ENCODE peak calls at places on chromosomes 1 and 21, in ten cellular contexts. E, X, C, Q, I, S, Y, H, N and F are unnamed samples.

GRCh38 chr1:160658162-160658955 is 11.5 kb upstream of the SLAMF1 start:
- DNase-seq in S (no peak), H (no peak), X (no peak), C (no peak), N (peak), I (no peak), Q (no peak), Y (no peak), E (no peak), F (no peak)

GRCh38 chr1:65497276-65497830 is 76.9 kb downstream of the LEPR start:
- DNase-seq in E (no peak), I (no peak), S (no peak), N (no peak), Y (no peak), X (no peak), C (no peak), H (no peak), Q (no peak), F (no peak)

GRCh38 chr1:8736927-8737326 is 80.5 kb downstream of the RERE start:
- DNase-seq in N (no peak), X (no peak), I (no peak), H (no peak), E (no peak), Y (no peak), S (no peak), Q (no peak), C (no peak), F (no peak)

GRCh38 chr21:31630062-31630711 is 29.3 kb upstream of the SOD1 start:
- DNase-seq in C (peak), H (peak), Q (peak), N (no peak), I (no peak), X (no peak), E (no peak), S (no peak), Y (peak), F (no peak)

GRCh38 chr1:240312872-240313271 is 221.2 kb downstream of the FMN2 start:
- DNase-seq in E (no peak), C (peak), H (peak), S (no peak), N (peak), I (no peak), Y (peak), Q (peak), X (no peak), F (no peak)

GRCh38 chr1:234871710-234872262 is 256.9 kb downstream of the TOMM20 start:
- DNase-seq in Q (no peak), H (peak), S (no peak), Y (peak), C (peak), I (no peak), E (no peak), N (peak), X (no peak), F (no peak)

GRCh38 chr1:89331890-89332289 is 32.0 kb upstream of the GBP6 start:
- DNase-seq in Y (no peak), E (no peak), X (no peak), C (no peak), H (no peak), S (no peak), I (no peak), N (no peak), Q (no peak), F (no peak)

GRCh38 chr21:36535618-36536241 is 55.8 kb upstream of the CLDN14 start:
- DNase-seq in H (no peak), E (no peak), X (no peak), N (no peak), C (no peak), I (peak), Q (no peak), S (peak), Y (no peak), F (no peak)

GRCh38 chr1:158067651-158068050 is 74.2 kb downstream of the KIRREL1 start:
- DNase-seq in H (peak), S (no peak), C (peak), X (no peak), Q (peak), N (peak), E (no peak), I (no peak), Y (peak), F (no peak)

GRCh38 chr1:40861227-40862003 is 748 bp downstream of the CITED4 start:
- DNase-seq in I (peak), C (no peak), E (peak), H (peak), X (no peak), S (peak), Y (no peak), Q (no peak), N (peak), F (no peak)

DNA sequence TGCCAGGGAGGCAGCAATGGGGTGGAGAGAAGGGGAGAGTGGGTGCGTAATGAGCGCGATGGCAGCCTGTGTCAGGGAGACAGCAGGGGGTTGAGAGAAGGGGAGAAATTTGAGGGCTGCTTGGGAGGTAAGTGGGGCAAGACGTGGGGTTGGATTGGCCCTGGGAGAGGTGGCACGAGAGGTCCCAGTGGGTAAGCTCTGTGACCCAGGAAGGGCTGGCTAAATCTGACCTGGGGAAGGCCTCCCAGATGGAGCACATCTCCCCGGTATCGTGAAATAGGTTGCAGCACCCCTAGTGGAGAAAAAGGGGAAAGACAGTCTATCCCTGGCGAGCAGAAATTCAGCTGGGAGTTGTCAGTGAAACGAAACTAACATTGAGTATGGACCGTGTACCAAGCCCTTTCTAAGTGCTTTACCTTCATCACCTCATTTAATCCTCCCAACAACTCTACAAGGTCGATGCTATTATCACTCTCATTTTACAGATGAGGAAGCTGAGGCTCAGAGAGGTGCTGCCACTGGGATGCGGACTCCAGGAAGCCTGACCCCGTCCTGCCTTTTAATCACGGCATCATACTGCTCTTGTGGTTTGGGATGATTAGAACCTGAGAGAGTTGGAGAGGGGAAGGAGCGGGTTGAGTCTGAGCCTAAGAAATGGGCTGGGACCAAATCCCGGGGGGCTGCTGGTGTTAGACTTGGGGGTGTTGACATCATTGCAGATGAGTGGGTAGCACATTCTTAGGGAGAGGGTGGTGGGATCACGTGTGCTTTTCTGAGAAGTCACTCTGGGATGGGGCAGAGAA is 56.6 kb upstream of the RPL11 start:
- DNase-seq in I (peak), S (peak), E (peak), Q (peak), Y (peak), H (peak), N (peak), X (peak), C (peak), F (no peak)
- H3K4me3 ChIP-seq in I (peak), S (peak), E (peak), Q (peak), Y (peak), H (peak), N (no peak), X (peak), C (peak), F (no peak)

GRCh38 chr1:180953791-180954721 is 41.4 kb downstream of the KIAA1614 start:
- DNase-seq in Y (peak), X (peak), H (peak), E (peak), S (peak), Q (peak), I (peak), N (no peak), C (no peak), F (no peak)
- H3K4me3 ChIP-seq in Y (peak), X (peak), H (peak), E (peak), S (peak), Q (peak), I (peak), N (no peak), C (peak), F (no peak)

GRCh38 chr1:114854693-114855320 is at the start of gene SYCP1:
- DNase-seq in S (no peak), Y (no peak), Q (no peak), X (no peak), C (no peak), E (no peak), H (peak), I (no peak), N (no peak), F (no peak)
- H3K4me3 ChIP-seq in S (peak), Y (no peak), Q (no peak), X (peak), C (peak), E (peak), H (peak), I (peak), N (no peak), F (no peak)

GRCh38 chr1:85289207-85289847 is 12.9 kb upstream of the BCL10 start:
- DNase-seq in S (no peak), N (no peak), H (peak), E (no peak), Y (peak), Q (peak), X (no peak), I (no peak), C (peak), F (no peak)
- H3K4me3 ChIP-seq in S (no peak), N (no peak), H (no peak), E (no peak), Y (no peak), Q (no peak), X (no peak), I (no peak), C (no peak), F (no peak)

GRCh38 chr21:43866659-43867331 is 1.8 kb downstream of the AGPAT3 start:
- DNase-seq in N (no peak), H (no peak), Q (no peak), I (no peak), Y (no peak), X (peak), E (peak), S (no peak), C (no peak), F (no peak)

GRCh38 chr21:43867332-43867703 is 2.3 kb downstream of the AGPAT3 start:
- DNase-seq in I (no peak), S (no peak), Y (no peak), X (no peak), H (no peak), Q (no peak), N (no peak), E (no peak), C (no peak), F (no peak)

GRCh38 chr21:43866233-43866632 is 1.2 kb downstream of the AGPAT3 start:
- DNase-seq in I (no peak), S (no peak), E (peak), C (peak), Y (peak), N (no peak), H (peak), X (peak), Q (peak), F (no peak)

GRCh38 chr21:43868461-43868860 is 3.4 kb downstream of the AGPAT3 start:
- DNase-seq in E (no peak), I (no peak), N (no peak), H (no peak), S (no peak), Y (no peak), X (no peak), Q (no peak), C (no peak), F (no peak)

GRCh38 chr21:43867936-43868335 is 2.9 kb downstream of the AGPAT3 start:
- DNase-seq in E (no peak), Q (no peak), Y (no peak), I (no peak), X (no peak), C (no peak), S (no peak), H (no peak), N (no peak), F (no peak)
- H3K4me3 ChIP-seq in E (no peak), Q (no peak), Y (no peak), I (no peak), X (no peak), C (no peak), S (no peak), H (no peak), N (no peak), F (no peak)

GRCh38 chr1:75135829-75136142 is 1.6 kb downstream of the LHX8 start:
- DNase-seq in S (no peak), X (no peak), E (no peak), Q (no peak), Y (no peak), H (no peak), N (peak), I (no peak), C (no peak), F (no peak)
- H3K4me3 ChIP-seq in S (peak), X (no peak), E (no peak), Q (no peak), Y (no peak), H (peak), N (no peak), I (peak), C (no peak), F (peak)

GRCh38 chr21:41766883-41767605 is at the start of gene RIPK4:
- DNase-seq in S (peak), Q (no peak), Y (peak), I (no peak), E (peak), C (no peak), N (peak), X (peak), H (peak), F (peak)

GRCh38 chr21:41764558-41765392 is 2.1 kb downstream of the RIPK4 start:
- DNase-seq in H (no peak), X (no peak), S (no peak), E (peak), C (no peak), Y (no peak), I (no peak), Q (no peak), N (no peak), F (no peak)

GRCh38 chr21:41766051-41766882 is 585 bp downstream of the RIPK4 start:
- DNase-seq in S (no peak), N (no peak), H (peak), Y (no peak), X (no peak), E (peak), Q (no peak), I (no peak), C (no peak), F (no peak)

GRCh38 chr21:41763996-41764395 is 2.9 kb downstream of the RIPK4 start:
- DNase-seq in C (no peak), S (no peak), H (no peak), X (no peak), Q (no peak), E (peak), Y (no peak), N (no peak), I (no peak), F (no peak)

DNA sequence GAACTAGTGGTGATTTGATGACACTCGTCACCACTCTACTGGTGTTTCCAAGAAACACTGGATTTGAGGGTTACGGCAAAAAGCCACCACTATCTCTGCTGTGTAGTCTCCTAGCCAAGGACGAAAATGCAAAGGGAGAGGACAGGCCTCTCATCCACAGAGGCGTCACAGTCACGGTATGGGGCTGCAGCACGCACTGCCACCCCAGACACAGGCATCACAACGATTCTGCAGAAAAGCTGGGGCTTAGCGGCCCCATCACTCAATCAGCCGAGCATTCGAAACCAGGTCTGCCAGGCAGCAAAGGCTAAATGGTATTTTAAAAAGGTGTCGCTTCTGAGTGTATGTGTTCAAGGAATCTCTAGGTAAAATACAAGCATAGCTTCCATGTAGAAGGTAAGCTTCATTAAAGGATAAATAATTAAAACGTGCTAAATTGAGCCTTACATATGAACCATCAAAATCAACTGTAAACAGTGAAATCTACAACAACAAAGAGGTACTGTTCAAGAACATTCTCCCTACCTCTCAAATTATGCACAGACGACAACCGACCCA is 1.4 kb downstream of the RIPK4 start:
- DNase-seq in Q (no peak), H (no peak), Y (no peak), N (no peak), C (no peak), X (no peak), I (no peak), S (no peak), E (peak), F (no peak)
- H3K4me3 ChIP-seq in Q (no peak), H (no peak), Y (peak), N (peak), C (no peak), X (no peak), I (no peak), S (no peak), E (no peak), F (no peak)